ENCODE peak calls at places on chromosomes 3 and 15, in four cellular contexts. One of them, this sample, is unnamed.

GRCh38 chr3:174862101-174862500 is 3.0 kb downstream of the NAALADL2 start:
- DNase-seq in GM10248: no peak
- DNase-seq in cardiac fibroblast: no peak
- DNase-seq in foreskin keratinocyte: peak
- DNase-seq in this sample: no peak

GRCh38 chr3:139123377-139124095 is 78.8 kb upstream of the PRR23C start:
- DNase-seq in cardiac fibroblast: no peak
- DNase-seq in GM10248: no peak
- DNase-seq in foreskin keratinocyte: no peak
- DNase-seq in this sample: no peak

GRCh38 chr3:132654190-132654589 is 5.4 kb downstream of the ACAD11 start:
- DNase-seq in GM10248: no peak
- DNase-seq in cardiac fibroblast: no peak
- DNase-seq in foreskin keratinocyte: no peak
- DNase-seq in this sample: no peak

GRCh38 chr3:178444416-178444815 is 91.8 kb upstream of the KCNMB2 start:
- DNase-seq in foreskin keratinocyte: no peak
- DNase-seq in GM10248: no peak
- DNase-seq in cardiac fibroblast: no peak
- DNase-seq in this sample: no peak

GRCh38 chr15:54884312-54884711 is 312.4 kb downstream of the RSL24D1 start:
- DNase-seq in foreskin keratinocyte: no peak
- DNase-seq in GM10248: no peak
- DNase-seq in cardiac fibroblast: no peak
- DNase-seq in this sample: no peak

GRCh38 chr15:85625431-85625830 is 169.3 kb downstream of the KLHL25 start:
- DNase-seq in foreskin keratinocyte: no peak
- DNase-seq in GM10248: no peak
- DNase-seq in cardiac fibroblast: no peak
- DNase-seq in this sample: no peak

GRCh38 chr15:67914537-67915373 is 74.9 kb upstream of the RNU6-1 start:
- DNase-seq in GM10248: no peak
- DNase-seq in cardiac fibroblast: peak
- DNase-seq in foreskin keratinocyte: no peak
- DNase-seq in this sample: no peak

GRCh38 chr3:157311633-157312365 is 124.9 kb upstream of the PTX3 start:
- DNase-seq in GM10248: no peak
- DNase-seq in cardiac fibroblast: peak
- DNase-seq in foreskin keratinocyte: peak
- DNase-seq in this sample: no peak

GRCh38 chr3:64523324-64523723 is 164.5 kb downstream of the ADAMTS9 start:
- DNase-seq in cardiac fibroblast: no peak
- DNase-seq in GM10248: no peak
- DNase-seq in foreskin keratinocyte: no peak
- DNase-seq in this sample: no peak

GRCh38 chr3:157087398-157088132 is 72.4 kb downstream of the CCNL1 start:
- DNase-seq in foreskin keratinocyte: peak
- DNase-seq in GM10248: no peak
- DNase-seq in cardiac fibroblast: peak
- DNase-seq in this sample: no peak

GRCh38 chr3:136305879-136306278 is 55.7 kb downstream of the PCCB start:
- DNase-seq in foreskin keratinocyte: no peak
- DNase-seq in cardiac fibroblast: no peak
- DNase-seq in GM10248: no peak
- DNase-seq in this sample: no peak

GRCh38 chr3:128618398-128618726 is 32.3 kb downstream of the RPN1 start:
- DNase-seq in GM10248: no peak
- DNase-seq in cardiac fibroblast: no peak
- DNase-seq in foreskin keratinocyte: no peak
- DNase-seq in this sample: no peak

GRCh38 chr3:141076821-141077571 is 25.8 kb downstream of the SPSB4 start:
- DNase-seq in cardiac fibroblast: peak
- DNase-seq in foreskin keratinocyte: no peak
- DNase-seq in GM10248: no peak
- DNase-seq in this sample: peak

GRCh38 chr3:65635661-65636060 is 403.1 kb downstream of the MAGI1 start:
- DNase-seq in cardiac fibroblast: no peak
- DNase-seq in GM10248: no peak
- DNase-seq in foreskin keratinocyte: no peak
- DNase-seq in this sample: no peak

GRCh38 chr3:21551019-21551418 is 200.0 kb downstream of the ZNF385D start:
- DNase-seq in foreskin keratinocyte: peak
- DNase-seq in cardiac fibroblast: peak
- DNase-seq in GM10248: no peak
- DNase-seq in this sample: no peak

GRCh38 chr3:140423146-140423545 is 254.7 kb upstream of the TRIM42 start:
- DNase-seq in foreskin keratinocyte: no peak
- DNase-seq in cardiac fibroblast: no peak
- DNase-seq in GM10248: no peak
- DNase-seq in this sample: no peak

GRCh38 chr15:61227269-61228024 is 1.7 kb downstream of the RORA start:
- DNase-seq in foreskin keratinocyte: peak
- DNase-seq in cardiac fibroblast: peak
- DNase-seq in GM10248: no peak
- DNase-seq in this sample: no peak

GRCh38 chr3:189361103-189361835 is 189.5 kb downstream of the TPRG1 start:
- DNase-seq in foreskin keratinocyte: no peak
- DNase-seq in GM10248: no peak
- DNase-seq in cardiac fibroblast: no peak
- DNase-seq in this sample: no peak

GRCh38 chr15:77013786-77014136 is 18.8 kb downstream of the PSTPIP1 start:
- DNase-seq in GM10248: peak
- DNase-seq in cardiac fibroblast: no peak
- DNase-seq in foreskin keratinocyte: peak
- DNase-seq in this sample: peak

GRCh38 chr3:71389911-71390573 is 193.5 kb downstream of the FOXP1 start:
- DNase-seq in foreskin keratinocyte: no peak
- DNase-seq in GM10248: no peak
- DNase-seq in cardiac fibroblast: peak
- DNase-seq in this sample: no peak

GRCh38 chr15:69729167-69729748 is 276.6 kb downstream of the RPLP1 start:
- DNase-seq in GM10248: peak
- DNase-seq in foreskin keratinocyte: no peak
- DNase-seq in cardiac fibroblast: peak
- DNase-seq in this sample: peak

GRCh38 chr15:36953346-36953745 is 147.0 kb downstream of the MEIS2 start:
- DNase-seq in cardiac fibroblast: no peak
- DNase-seq in GM10248: no peak
- DNase-seq in foreskin keratinocyte: no peak
- DNase-seq in this sample: no peak

GRCh38 chr3:169954142-169954756 is 12.4 kb upstream of the SEC62 start:
- DNase-seq in foreskin keratinocyte: no peak
- DNase-seq in GM10248: peak
- DNase-seq in cardiac fibroblast: no peak
- DNase-seq in this sample: peak

GRCh38 chr3:20072422-20072821 is 32.2 kb downstream of the KAT2B start:
- DNase-seq in cardiac fibroblast: no peak
- DNase-seq in foreskin keratinocyte: no peak
- DNase-seq in GM10248: no peak
- DNase-seq in this sample: no peak

GRCh38 chr15:96339662-96340347 is 9.3 kb downstream of the NR2F2 start:
- DNase-seq in foreskin keratinocyte: no peak
- DNase-seq in cardiac fibroblast: peak
- DNase-seq in GM10248: no peak
- DNase-seq in this sample: no peak

GRCh38 chr3:109899930-109900329 is 562.6 kb upstream of the DPPA4 start:
- DNase-seq in cardiac fibroblast: no peak
- DNase-seq in foreskin keratinocyte: no peak
- DNase-seq in GM10248: no peak
- DNase-seq in this sample: no peak

GRCh38 chr15:31605467-31605931 is 278.9 kb downstream of the KLF13 start:
- DNase-seq in cardiac fibroblast: peak
- DNase-seq in foreskin keratinocyte: peak
- DNase-seq in GM10248: no peak
- DNase-seq in this sample: no peak

GRCh38 chr3:144051211-144051610 is 79.6 kb downstream of the DIPK2A start:
- DNase-seq in cardiac fibroblast: no peak
- DNase-seq in GM10248: no peak
- DNase-seq in foreskin keratinocyte: no peak
- DNase-seq in this sample: no peak

GRCh38 chr3:46713898-46714552 is 3.6 kb downstream of the PRSS50 start:
- DNase-seq in cardiac fibroblast: no peak
- DNase-seq in GM10248: peak
- DNase-seq in foreskin keratinocyte: peak
- DNase-seq in this sample: peak

GRCh38 chr15:61835476-61836106 is 224.7 kb downstream of the VPS13C start:
- DNase-seq in foreskin keratinocyte: peak
- DNase-seq in cardiac fibroblast: peak
- DNase-seq in GM10248: peak
- DNase-seq in this sample: peak

GRCh38 chr3:41307065-41307464 is 107.8 kb downstream of the CTNNB1 start:
- DNase-seq in GM10248: no peak
- DNase-seq in foreskin keratinocyte: no peak
- DNase-seq in cardiac fibroblast: no peak
- DNase-seq in this sample: no peak

DNA sequence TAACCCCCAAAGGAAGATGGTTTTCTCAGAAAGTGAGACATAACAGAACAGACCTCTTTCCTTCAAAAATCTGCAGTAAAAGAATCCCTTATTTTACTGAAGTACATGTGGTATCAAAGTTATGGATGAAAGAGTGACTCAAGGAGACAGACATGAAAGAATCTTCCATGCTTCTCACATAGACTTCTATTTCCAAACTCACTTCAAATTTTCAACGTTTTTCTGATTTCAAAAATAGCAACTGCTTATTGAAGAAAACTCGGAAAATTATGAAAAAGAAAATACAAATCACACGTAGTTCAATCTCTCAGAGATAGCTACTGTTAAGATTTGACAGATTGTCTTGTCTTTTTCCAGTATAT is 39.8 kb upstream of the TRA2B start:
- DNase-seq in cardiac fibroblast: no peak
- DNase-seq in foreskin keratinocyte: no peak
- DNase-seq in GM10248: no peak
- DNase-seq in this sample: no peak
- TF ChIP-seq CTCF in cardiac fibroblast: no peak
- TF ChIP-seq CTCF in foreskin keratinocyte: no peak
- TF ChIP-seq CTCF in GM10248: no peak
- TF ChIP-seq CTCF in this sample: no peak

GRCh38 chr3:197891-198491 is 1.4 kb downstream of the CHL1 start:
- DNase-seq in foreskin keratinocyte: no peak
- DNase-seq in GM10248: no peak
- DNase-seq in cardiac fibroblast: no peak
- DNase-seq in this sample: peak
- TF ChIP-seq CTCF in foreskin keratinocyte: no peak
- TF ChIP-seq CTCF in GM10248: no peak
- TF ChIP-seq CTCF in cardiac fibroblast: no peak
- TF ChIP-seq CTCF in this sample: no peak

GRCh38 chr3:133964547-133964946 is 65.2 kb downstream of the SLCO2A1 start:
- DNase-seq in GM10248: no peak
- DNase-seq in cardiac fibroblast: no peak
- DNase-seq in foreskin keratinocyte: no peak
- DNase-seq in this sample: no peak
- TF ChIP-seq CTCF in GM10248: no peak
- TF ChIP-seq CTCF in cardiac fibroblast: peak
- TF ChIP-seq CTCF in foreskin keratinocyte: peak
- TF ChIP-seq CTCF in this sample: no peak

GRCh38 chr15:42672444-42672843 is 64.5 kb downstream of the CDAN1 start:
- DNase-seq in foreskin keratinocyte: no peak
- DNase-seq in cardiac fibroblast: no peak
- DNase-seq in GM10248: no peak
- DNase-seq in this sample: no peak
- TF ChIP-seq CTCF in foreskin keratinocyte: no peak
- TF ChIP-seq CTCF in cardiac fibroblast: no peak
- TF ChIP-seq CTCF in GM10248: no peak
- TF ChIP-seq CTCF in this sample: no peak

This sample was measured in GM20000.